ENCODE peak calls at places on chromosomes 7 and 10, in seven cellular contexts. I is SK-N-SH, R is lung, H is sigmoid colon, S is transverse colon, G is lower lobe of right lung, Q is fibroblast of the aortic adventitia. A is an unnamed sample.

GRCh38 chr10:132420469-132421376 is 23.7 kb downstream of the PWWP2B start:
- DNase-seq in R (no peak), I (peak; percentile 43), H (no peak), Q (peak; percentile 4), G (peak; percentile 82), S (peak; percentile 79), A (peak; percentile 38)

GRCh38 chr7:66505531-66506451 is 122.9 kb upstream of the KCTD7 start:
- DNase-seq in G (peak; percentile 51), S (no peak), R (no peak), I (no peak), Q (no peak), H (peak; percentile 62), A (no peak)

GRCh38 chr7:30148951-30149459 is 14.2 kb downstream of the MTURN start:
- DNase-seq in Q (no peak), H (no peak), I (no peak), G (peak; percentile 84), S (no peak), R (peak; percentile 72), A (no peak)

GRCh38 chr7:131538071-131538790 is 18.2 kb downstream of the PODXL start:
- DNase-seq in H (peak; percentile 50), I (no peak), G (no peak), R (no peak), Q (no peak), S (no peak), A (peak; percentile 57)

GRCh38 chr7:24609570-24609969 is 36.3 kb downstream of the PALS2 start:
- DNase-seq in Q (no peak), I (no peak), S (no peak), H (no peak), R (no peak), G (no peak), A (no peak)

GRCh38 chr10:44297963-44298362 is 86.9 kb downstream of the CXCL12 start:
- DNase-seq in R (no peak), G (no peak), H (no peak), S (no peak), Q (no peak), I (no peak), A (no peak)

GRCh38 chr7:44637788-44638594 is 31.6 kb downstream of the OGDH start:
- DNase-seq in Q (peak; percentile 95), R (no peak), G (no peak), H (peak; percentile 83), S (peak; percentile 77), I (no peak), A (peak; percentile 92)

GRCh38 chr7:158452331-158452730 is 135.3 kb downstream of the PTPRN2 start:
- DNase-seq in R (no peak), I (no peak), G (no peak), H (no peak), S (no peak), Q (no peak), A (no peak)

GRCh38 chr7:7181519-7182155 is 707 bp upstream of the C1GALT1 start:
- DNase-seq in G (peak; percentile 62), I (peak; percentile 55), H (peak; percentile 66), Q (peak; percentile 54), R (peak; percentile 33), S (peak; percentile 64), A (peak; percentile 34)

GRCh38 chr10:61271127-61271780 is 181.9 kb downstream of the TMEM26 start:
- DNase-seq in R (no peak), S (no peak), G (no peak), H (no peak), Q (peak; percentile 62), I (no peak), A (peak; percentile 84)

GRCh38 chr10:74137992-74138391 is 12.6 kb downstream of the AP3M1 start:
- DNase-seq in S (no peak), R (no peak), H (no peak), I (no peak), Q (no peak), G (no peak), A (no peak)

GRCh38 chr10:22681783-22682183 is 32.6 kb downstream of the PIP4K2A start:
- DNase-seq in R (no peak), Q (peak; percentile 87), S (no peak), I (no peak), G (no peak), H (no peak), A (peak; percentile 70)

GRCh38 chr7:96303105-96303685 is 18.7 kb downstream of the SLC25A13 start:
- DNase-seq in R (no peak), G (no peak), I (no peak), Q (peak; percentile 34), S (peak; percentile 28), H (no peak), A (no peak)

GRCh38 chr7:76428868-76429805 is 4.4 kb downstream of the ZP3 start:
- DNase-seq in S (no peak), H (peak; percentile 58), I (no peak), Q (peak; percentile 36), G (no peak), R (no peak), A (peak; percentile 55)

DNA sequence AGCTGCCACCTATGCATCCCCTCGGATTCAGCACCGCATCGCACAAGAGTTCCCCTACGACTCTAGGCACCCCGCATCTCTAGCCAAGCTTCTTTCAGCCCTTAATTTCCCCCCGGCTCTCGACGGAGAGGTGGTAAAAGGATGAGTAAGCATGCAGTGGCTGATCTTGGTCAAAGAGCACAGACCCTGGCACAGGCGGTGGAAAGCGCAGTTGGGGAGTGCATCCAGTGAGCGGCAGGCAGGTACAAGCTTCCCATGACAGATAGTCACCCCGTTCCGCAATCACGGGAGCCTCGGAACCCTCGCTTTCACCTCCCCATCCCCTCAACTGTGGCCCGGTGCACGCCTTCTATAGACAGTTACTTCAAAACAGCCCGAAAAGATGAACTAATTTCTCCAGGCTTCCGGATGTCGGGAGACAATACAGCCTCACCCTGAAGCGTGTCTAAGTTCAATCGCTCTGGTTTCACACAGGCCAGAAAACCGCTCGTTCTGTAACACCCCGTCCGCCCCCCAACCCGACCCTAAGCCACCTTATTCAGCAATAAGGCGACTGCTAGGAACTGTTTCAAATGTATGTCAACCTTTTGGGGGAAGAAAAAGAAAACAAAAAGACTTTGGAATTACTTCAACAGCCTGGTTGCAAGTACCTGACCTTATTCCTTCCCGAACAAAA is 1.5 kb downstream of the RHEB start:
- DNase-seq in I (peak; percentile 50), R (peak; percentile 31), G (peak; percentile 66), Q (peak; percentile 39), S (peak; percentile 75), H (peak; percentile 91), A (peak; percentile 40)
- TF ChIP-seq CTCF in I (peak; percentile 8), R (no peak), G (no peak), Q (no peak), S (no peak), H (no peak), A (peak; percentile 13)

GRCh38 chr7:93148135-93148534 is at the start of gene SAMD9L:
- DNase-seq in S (no peak), R (no peak), G (no peak), H (no peak), I (no peak), Q (peak; percentile 47), A (peak; percentile 25)
- H3K4me3 ChIP-seq in S (peak within 1 kb of the TSS; percentile 17), R (peak within 1 kb of the TSS; percentile 44), G (peak within 1 kb of the TSS; percentile 64), H (peak within 1 kb of the TSS; percentile 46), I (peak within 1 kb of the TSS; percentile 61), Q (peak within 1 kb of the TSS; percentile 69), A (peak within 1 kb of the TSS; percentile 66)

DNA sequence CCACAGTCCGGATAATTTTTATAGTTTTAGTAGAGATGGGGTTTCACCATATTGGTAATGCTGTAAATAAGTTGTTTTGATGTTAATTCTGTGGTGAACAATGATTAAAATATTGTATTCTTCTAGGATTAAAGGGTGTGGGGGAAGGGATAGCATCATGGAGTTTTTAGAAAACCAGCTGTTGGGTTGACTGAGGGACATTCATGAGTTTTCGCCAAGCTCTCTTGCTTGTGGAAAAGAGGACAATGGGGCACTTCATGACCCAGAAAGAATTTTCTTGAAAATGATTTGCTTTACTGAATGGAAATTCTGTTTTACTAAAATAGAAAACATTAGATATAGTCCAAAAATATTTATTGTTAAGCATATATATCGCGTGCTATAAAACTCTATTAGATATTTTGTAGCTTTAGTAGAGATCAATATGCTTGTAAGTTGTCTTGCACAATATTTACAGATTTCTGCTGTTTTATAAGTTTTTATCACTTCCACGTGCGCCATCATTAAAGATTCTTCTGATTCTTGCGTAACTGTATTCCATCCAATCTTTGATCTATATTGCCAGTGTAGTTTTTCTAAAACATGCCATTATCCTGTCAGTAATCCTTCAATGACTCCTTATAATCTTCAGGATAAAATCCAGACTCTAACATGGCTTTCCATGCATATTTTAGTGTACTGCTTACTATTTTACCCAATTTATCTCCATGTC is 41.8 kb downstream of the LCOR start:
- DNase-seq in H (no peak), I (no peak), R (no peak), Q (no peak), S (no peak), G (no peak), A (no peak)
- TF ChIP-seq CTCF in H (no peak), I (no peak), R (no peak), Q (no peak), S (no peak), G (no peak), A (no peak)

GRCh38 chr7:26051021-26051420 is 101.0 kb upstream of the NFE2L3 start:
- DNase-seq in G (no peak), R (no peak), S (no peak), H (no peak), Q (no peak), I (no peak), A (no peak)

GRCh38 chr7:26048663-26049062 is 103.3 kb upstream of the NFE2L3 start:
- DNase-seq in S (no peak), R (no peak), Q (no peak), H (no peak), I (no peak), G (no peak), A (no peak)

GRCh38 chr7:26049081-26049480 is 102.9 kb upstream of the NFE2L3 start:
- DNase-seq in G (no peak), H (no peak), S (no peak), R (no peak), I (no peak), Q (no peak), A (no peak)

GRCh38 chr7:26046878-26047277 is 105.1 kb upstream of the NFE2L3 start:
- DNase-seq in S (no peak), G (no peak), I (no peak), R (no peak), H (no peak), Q (no peak), A (no peak)

GRCh38 chr7:26052721-26053120 is 99.3 kb upstream of the NFE2L3 start:
- DNase-seq in Q (no peak), S (no peak), R (no peak), G (no peak), I (no peak), H (no peak), A (no peak)
- H3K4me3 ChIP-seq in Q (no peak overlapping the region), S (no peak overlapping the region), R (no peak overlapping the region), G (no peak overlapping the region), I (no peak overlapping the region), H (no peak overlapping the region), A (no peak overlapping the region)

GRCh38 chr7:144835668-144836544 is at the start of gene TPK1:
- DNase-seq in S (peak; percentile 96), G (peak; percentile 97), H (peak; percentile 94), Q (peak; percentile 92), I (peak; percentile 96), R (peak; percentile 90), A (peak; percentile 94)
- TF ChIP-seq CTCF in S (no peak), G (no peak), H (no peak), Q (peak; percentile 2), I (no peak), R (no peak), A (no peak)

A was measured in AG10803.